ENCODE peak calls at places on chromosomes 2 and 18, in four cellular contexts. C, X, R and Z are unnamed samples. For H3K4me1, the result is how much of the 10 kb centered on the place peaks cover.

GRCh38 chr18:12991839-12992216 is 666 bp downstream of the CEP192 start:
- DNase-seq in C (no peak), X (no peak), R (no peak), Z (no peak)

GRCh38 chr2:216807861-216808272 is 52.0 kb downstream of the TNP1 start:
- DNase-seq in C (no peak), X (no peak), R (peak), Z (no peak)

GRCh38 chr2:148599112-148599991 is 45.2 kb upstream of the EPC2 start:
- DNase-seq in C (no peak), X (no peak), R (no peak), Z (no peak)

GRCh38 chr18:21996261-21996892 is 173.0 kb upstream of the GATA6 start:
- DNase-seq in C (peak), X (no peak), R (peak), Z (no peak)

GRCh38 chr2:149931486-149931885 is 343.9 kb upstream of the MMADHC start:
- DNase-seq in C (no peak), X (no peak), R (no peak), Z (no peak)

GRCh38 chr18:27413495-27414401 is 228.6 kb upstream of the CHST9 start:
- DNase-seq in C (peak), X (no peak), R (no peak), Z (no peak)

GRCh38 chr2:30396436-30397232 is 50.4 kb upstream of the LCLAT1 start:
- DNase-seq in C (no peak), X (no peak), R (no peak), Z (no peak)

GRCh38 chr2:20584637-20585321 is 66.1 kb downstream of the HS1BP3 start:
- DNase-seq in C (peak), X (no peak), R (peak), Z (no peak)

GRCh38 chr2:117820444-117820843 is 6.0 kb downstream of the DDX18 start:
- DNase-seq in C (no peak), X (no peak), R (no peak), Z (no peak)

GRCh38 chr18:22563098-22563707 is 145.5 kb upstream of the CTAGE1 start:
- DNase-seq in C (peak), X (no peak), R (peak), Z (no peak)

GRCh38 chr2:49210191-49210590 is 55.9 kb upstream of the FSHR start:
- DNase-seq in C (no peak), X (peak), R (peak), Z (no peak)

GRCh38 chr18:79599503-79599931 is 80.1 kb upstream of the CTDP1 start:
- DNase-seq in C (peak), X (no peak), R (no peak), Z (no peak)

GRCh38 chr2:9144617-9145016 is 62.0 kb upstream of the ASAP2 start:
- DNase-seq in C (no peak), X (no peak), R (no peak), Z (no peak)
- H3K27ac ChIP-seq in C (no peak), X (no peak), R (no peak), Z (no peak)

DNA sequence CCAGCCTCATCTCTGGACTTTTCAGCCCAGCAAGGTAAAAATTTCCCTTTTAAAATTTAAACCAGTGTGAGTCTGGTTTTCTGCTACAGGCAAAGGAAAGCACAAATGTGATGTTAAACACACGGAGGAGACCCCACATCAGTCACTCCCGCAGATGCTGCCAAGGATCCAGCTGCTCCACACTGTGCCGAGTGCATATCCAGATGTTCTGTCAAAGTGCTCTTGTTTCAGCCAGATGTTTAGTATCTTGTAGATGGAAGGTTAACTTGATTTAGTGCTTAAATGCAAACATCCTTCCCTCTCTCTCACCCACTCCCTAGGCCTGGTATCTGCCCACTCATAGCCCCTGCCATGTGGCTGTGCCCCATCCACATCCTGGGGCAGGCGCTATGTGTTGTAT is 15.8 kb upstream of the ATOH8 start:
- DNase-seq in C (no peak), X (no peak), R (no peak), Z (no peak)
- H3K4me1 ChIP-seq in C (under half), X (half or more), R (under half), Z (half or more)

GRCh38 chr2:176455865-176456291 is 186.6 kb downstream of the MTX2 start:
- DNase-seq in C (peak), X (no peak), R (no peak), Z (peak)

GRCh38 chr2:176457486-176457885 is 188.2 kb downstream of the MTX2 start:
- DNase-seq in C (no peak), X (no peak), R (no peak), Z (no peak)

GRCh38 chr2:176453784-176454183 is 184.5 kb downstream of the MTX2 start:
- DNase-seq in C (no peak), X (no peak), R (no peak), Z (no peak)

GRCh38 chr2:176449852-176450251 is 180.6 kb downstream of the MTX2 start:
- DNase-seq in C (no peak), X (no peak), R (no peak), Z (no peak)

DNA sequence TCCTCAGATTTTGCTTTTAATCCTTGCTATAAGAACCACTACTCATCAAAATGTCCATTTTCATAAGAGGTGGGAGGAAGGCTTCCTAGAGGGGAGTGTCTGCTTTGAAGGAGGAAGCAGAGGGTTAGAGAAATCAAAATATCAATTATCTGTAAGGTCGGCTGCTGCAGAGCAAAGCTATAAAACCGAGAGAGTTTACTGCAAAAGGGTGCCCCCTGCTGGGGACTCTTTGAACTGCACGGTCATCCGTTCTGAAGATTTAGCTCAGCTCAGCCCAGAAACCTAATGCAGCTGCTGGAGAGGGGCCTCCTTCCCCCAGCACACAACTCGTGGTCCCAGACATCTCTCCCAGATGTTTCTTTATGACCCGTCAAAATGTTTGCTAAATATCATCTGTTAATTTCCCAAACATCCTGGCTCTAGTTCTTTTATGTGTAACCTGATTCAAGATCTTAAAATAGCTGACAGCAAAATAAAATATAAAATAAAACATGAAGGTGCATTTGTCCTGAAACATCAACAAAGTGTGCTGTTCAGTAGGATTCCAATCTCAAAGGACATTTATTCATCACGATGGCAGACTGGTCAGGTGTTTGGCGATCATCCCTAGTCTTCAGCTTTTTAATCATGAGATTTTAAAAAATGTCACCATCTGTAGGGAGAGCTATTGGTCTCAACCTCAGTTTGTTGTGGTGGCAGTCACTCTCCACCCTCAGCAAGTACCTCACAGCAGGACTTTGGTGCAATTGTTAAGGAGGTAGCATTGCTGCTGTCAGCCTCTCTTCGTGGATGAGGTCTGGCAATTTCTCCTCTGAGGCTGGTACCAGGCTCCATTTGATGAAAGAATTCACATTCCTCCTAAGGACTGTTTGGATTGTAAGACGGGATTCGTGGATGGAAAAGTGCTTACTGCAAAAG is 185.9 kb downstream of the MTX2 start:
- DNase-seq in C (peak), X (peak), R (peak), Z (no peak)
- TF ChIP-seq POLR2A in C (no peak), X (no peak), R (no peak), Z (no peak)

GRCh38 chr18:58249677-58250076 is 205.7 kb downstream of the NEDD4L start:
- DNase-seq in C (no peak), X (no peak), R (no peak), Z (no peak)

GRCh38 chr18:58253871-58254270 is 209.8 kb downstream of the NEDD4L start:
- DNase-seq in C (no peak), X (no peak), R (no peak), Z (no peak)

GRCh38 chr18:58253318-58253717 is 209.3 kb downstream of the NEDD4L start:
- DNase-seq in C (no peak), X (no peak), R (no peak), Z (no peak)

GRCh38 chr18:58252166-58252565 is 208.1 kb downstream of the NEDD4L start:
- DNase-seq in C (no peak), X (no peak), R (no peak), Z (no peak)

GRCh38 chr18:58251416-58251815 is 207.4 kb downstream of the NEDD4L start:
- DNase-seq in C (no peak), X (no peak), R (no peak), Z (no peak)
- H3K27ac ChIP-seq in C (no peak), X (no peak), R (no peak), Z (no peak)

GRCh38 chr18:70135604-70136003 is 69.9 kb downstream of the RTTN start:
- DNase-seq in C (no peak), X (no peak), R (no peak), Z (no peak)
- H3K4me1 ChIP-seq in C (under half), X (under half), R (under half), Z (under half)

DNA sequence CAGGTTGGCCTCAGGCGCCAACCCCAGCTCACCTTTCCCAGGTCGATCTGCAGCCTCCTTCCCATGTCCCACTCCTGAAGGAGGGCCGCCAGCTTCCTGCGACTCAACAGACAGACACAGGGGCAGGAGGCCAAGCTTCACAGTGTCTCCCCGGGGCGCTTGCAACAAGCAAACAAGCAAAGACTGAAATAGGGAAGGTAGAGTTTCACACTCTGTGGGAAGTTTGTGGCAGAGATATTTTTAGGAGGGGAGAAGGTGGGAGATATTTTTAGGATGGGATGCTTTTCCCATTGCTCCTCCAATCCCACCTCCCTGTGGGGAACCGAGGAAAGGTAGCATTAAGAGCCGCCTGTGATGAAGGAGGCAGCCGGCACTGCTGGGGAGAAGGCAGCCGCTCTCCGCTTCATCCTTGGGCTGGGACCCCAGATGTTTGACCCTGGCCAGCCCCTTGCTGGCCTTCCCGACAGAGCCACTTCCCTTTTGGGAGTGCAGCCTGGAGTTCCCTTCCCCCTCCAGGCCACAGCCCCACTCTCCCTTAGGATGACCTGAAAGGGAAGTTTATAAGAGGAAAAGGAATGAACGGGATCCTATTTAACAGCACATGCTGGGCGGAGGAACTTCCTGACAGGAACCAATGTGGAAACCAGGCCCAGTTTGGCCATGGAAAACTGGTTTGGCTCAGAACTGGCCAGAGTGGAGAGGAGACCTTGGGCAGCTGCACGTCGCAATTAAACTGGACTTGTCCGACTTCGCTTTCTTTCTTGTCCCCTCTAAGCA is 142.2 kb upstream of the SMAD2 start:
- DNase-seq in C (no peak), X (no peak), R (no peak), Z (no peak)
- TF ChIP-seq POLR2A in C (no peak), X (no peak), R (no peak), Z (no peak)

GRCh38 chr2:47302308-47302707 is 100.6 kb upstream of the MSH2 start:
- DNase-seq in C (no peak), X (no peak), R (no peak), Z (no peak)
- H3K27ac ChIP-seq in C (no peak), X (no peak), R (no peak), Z (no peak)

GRCh38 chr18:32802606-32803451 is 30.0 kb upstream of the KLHL14 start:
- DNase-seq in C (no peak), X (no peak), R (no peak), Z (no peak)
- H3K4me1 ChIP-seq in C (under half), X (under half), R (under half), Z (under half)